ENCODE peak calls at places on chromosomes 2 and 18, in ten cellular contexts. One of them, this sample, is unnamed.

GRCh38 chr2:65458999-65459398 is 26.6 kb upstream of the SPRED2 start:
- DNase-seq in fibroblast of lung: no peak
- DNase-seq in lung: no peak
- DNase-seq in sigmoid colon: no peak
- DNase-seq in mammary epithelial cell: no peak
- DNase-seq in AG04450: no peak
- DNase-seq in A549: no peak
- DNase-seq in Panc1: no peak
- DNase-seq in brain microvascular endothelial cell: peak
- DNase-seq in suprapubic skin: no peak
- DNase-seq in this sample: no peak

GRCh38 chr2:2033691-2034090 is 289.4 kb upstream of the PXDN start:
- DNase-seq in sigmoid colon: no peak
- DNase-seq in mammary epithelial cell: no peak
- DNase-seq in AG04450: no peak
- DNase-seq in suprapubic skin: no peak
- DNase-seq in lung: no peak
- DNase-seq in brain microvascular endothelial cell: no peak
- DNase-seq in fibroblast of lung: no peak
- DNase-seq in Panc1: no peak
- DNase-seq in A549: no peak
- DNase-seq in this sample: no peak

GRCh38 chr18:37484893-37485834 is 80.4 kb downstream of the CELF4 start:
- DNase-seq in sigmoid colon: no peak
- DNase-seq in brain microvascular endothelial cell: no peak
- DNase-seq in A549: peak
- DNase-seq in suprapubic skin: no peak
- DNase-seq in mammary epithelial cell: peak
- DNase-seq in AG04450: no peak
- DNase-seq in Panc1: no peak
- DNase-seq in lung: no peak
- DNase-seq in fibroblast of lung: peak
- DNase-seq in this sample: no peak

GRCh38 chr2:173831312-173832229 is 133.6 kb downstream of the SP3 start:
- DNase-seq in brain microvascular endothelial cell: peak
- DNase-seq in fibroblast of lung: peak
- DNase-seq in mammary epithelial cell: no peak
- DNase-seq in AG04450: no peak
- DNase-seq in lung: peak
- DNase-seq in Panc1: no peak
- DNase-seq in suprapubic skin: peak
- DNase-seq in sigmoid colon: peak
- DNase-seq in A549: no peak
- DNase-seq in this sample: no peak

GRCh38 chr2:9256570-9257043 is 50.0 kb downstream of the ASAP2 start:
- DNase-seq in suprapubic skin: no peak
- DNase-seq in brain microvascular endothelial cell: no peak
- DNase-seq in lung: no peak
- DNase-seq in AG04450: no peak
- DNase-seq in mammary epithelial cell: no peak
- DNase-seq in Panc1: no peak
- DNase-seq in fibroblast of lung: no peak
- DNase-seq in sigmoid colon: no peak
- DNase-seq in A549: no peak
- DNase-seq in this sample: no peak

GRCh38 chr18:8499810-8500663 is 109.2 kb upstream of the RAB12 start:
- DNase-seq in brain microvascular endothelial cell: no peak
- DNase-seq in sigmoid colon: peak
- DNase-seq in suprapubic skin: no peak
- DNase-seq in A549: no peak
- DNase-seq in fibroblast of lung: no peak
- DNase-seq in AG04450: no peak
- DNase-seq in lung: no peak
- DNase-seq in Panc1: no peak
- DNase-seq in mammary epithelial cell: no peak
- DNase-seq in this sample: no peak

GRCh38 chr2:41206004-41206403 is 754.1 kb upstream of the SLC8A1 start:
- DNase-seq in lung: no peak
- DNase-seq in brain microvascular endothelial cell: no peak
- DNase-seq in mammary epithelial cell: no peak
- DNase-seq in Panc1: no peak
- DNase-seq in sigmoid colon: no peak
- DNase-seq in suprapubic skin: no peak
- DNase-seq in A549: no peak
- DNase-seq in fibroblast of lung: no peak
- DNase-seq in AG04450: no peak
- DNase-seq in this sample: no peak

GRCh38 chr2:48946444-48947048 is 191.0 kb upstream of the LHCGR start:
- DNase-seq in AG04450: peak
- DNase-seq in fibroblast of lung: peak
- DNase-seq in sigmoid colon: peak
- DNase-seq in brain microvascular endothelial cell: peak
- DNase-seq in mammary epithelial cell: peak
- DNase-seq in A549: peak
- DNase-seq in lung: peak
- DNase-seq in suprapubic skin: no peak
- DNase-seq in Panc1: peak
- DNase-seq in this sample: no peak

DNA sequence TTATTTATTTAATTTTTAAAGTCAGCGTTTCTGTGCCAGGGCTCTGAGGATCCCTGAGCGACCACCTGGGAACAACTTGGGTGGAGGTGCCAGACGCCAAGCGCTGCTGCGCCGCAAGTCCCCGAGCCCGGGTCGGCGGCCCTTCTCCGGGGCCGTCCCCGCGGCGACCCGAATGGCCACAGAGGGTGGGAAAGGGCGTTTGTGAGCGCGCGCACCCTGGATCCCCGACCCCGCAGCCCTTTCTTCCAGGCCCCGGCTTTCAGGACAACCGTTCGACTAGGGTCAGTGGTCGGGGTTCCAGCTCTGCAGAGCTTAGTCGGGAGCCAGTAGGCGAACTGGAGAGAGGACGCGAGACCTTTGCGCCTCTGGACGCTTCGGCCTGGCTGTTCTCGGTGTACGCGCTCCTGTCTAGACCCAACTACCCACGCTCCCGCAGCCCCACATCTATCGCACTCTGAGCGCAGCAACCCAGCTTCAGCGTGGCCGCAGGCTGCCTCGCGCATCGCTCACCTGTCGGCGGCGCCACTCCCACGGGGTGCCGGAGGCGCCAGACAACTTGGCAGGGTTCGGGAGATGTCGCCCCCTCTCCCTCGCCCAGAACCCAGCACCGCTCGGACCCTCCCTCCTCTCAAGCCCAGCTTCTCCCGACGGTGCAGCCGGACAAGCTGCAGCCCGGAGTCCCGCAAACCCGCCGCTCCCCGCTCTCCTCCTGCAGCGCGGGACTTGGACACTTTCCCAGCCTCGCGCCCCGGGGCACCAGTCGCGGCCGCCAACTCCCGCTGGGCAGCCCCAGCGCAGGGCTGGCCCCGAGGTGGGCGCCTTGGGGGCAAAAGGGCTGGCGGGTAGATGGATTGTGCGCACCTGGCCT is 785 bp downstream of the LYPD1 start:
- DNase-seq in Panc1: no peak
- DNase-seq in fibroblast of lung: peak
- DNase-seq in brain microvascular endothelial cell: no peak
- DNase-seq in lung: no peak
- DNase-seq in mammary epithelial cell: peak
- DNase-seq in A549: peak
- DNase-seq in AG04450: no peak
- DNase-seq in suprapubic skin: no peak
- DNase-seq in sigmoid colon: no peak
- DNase-seq in this sample: no peak
- H3K4me3 ChIP-seq in Panc1: peak
- H3K4me3 ChIP-seq in fibroblast of lung: peak
- H3K4me3 ChIP-seq in brain microvascular endothelial cell: peak
- H3K4me3 ChIP-seq in lung: peak
- H3K4me3 ChIP-seq in mammary epithelial cell: peak
- H3K4me3 ChIP-seq in A549: peak
- H3K4me3 ChIP-seq in AG04450: peak
- H3K4me3 ChIP-seq in suprapubic skin: peak
- H3K4me3 ChIP-seq in sigmoid colon: peak
- H3K4me3 ChIP-seq in this sample: peak

GRCh38 chr2:91442246-91442905 is 2750.9 kb downstream of the RPIA start:
- DNase-seq in brain microvascular endothelial cell: no peak
- DNase-seq in AG04450: no peak
- DNase-seq in Panc1: no peak
- DNase-seq in suprapubic skin: peak
- DNase-seq in fibroblast of lung: no peak
- DNase-seq in mammary epithelial cell: peak
- DNase-seq in A549: no peak
- DNase-seq in sigmoid colon: peak
- DNase-seq in lung: no peak
- DNase-seq in this sample: peak
- H3K4me3 ChIP-seq in brain microvascular endothelial cell: peak
- H3K4me3 ChIP-seq in AG04450: peak
- H3K4me3 ChIP-seq in Panc1: peak
- H3K4me3 ChIP-seq in suprapubic skin: peak
- H3K4me3 ChIP-seq in fibroblast of lung: peak
- H3K4me3 ChIP-seq in mammary epithelial cell: peak
- H3K4me3 ChIP-seq in A549: peak
- H3K4me3 ChIP-seq in sigmoid colon: peak
- H3K4me3 ChIP-seq in lung: no peak
- H3K4me3 ChIP-seq in this sample: peak

GRCh38 chr2:10890706-10891270 is 20.9 kb upstream of the KCNF1 start:
- DNase-seq in AG04450: no peak
- DNase-seq in A549: no peak
- DNase-seq in brain microvascular endothelial cell: no peak
- DNase-seq in sigmoid colon: no peak
- DNase-seq in mammary epithelial cell: no peak
- DNase-seq in lung: no peak
- DNase-seq in Panc1: no peak
- DNase-seq in suprapubic skin: no peak
- DNase-seq in fibroblast of lung: no peak
- DNase-seq in this sample: no peak

GRCh38 chr2:10891391-10891790 is 20.3 kb upstream of the KCNF1 start:
- DNase-seq in mammary epithelial cell: no peak
- DNase-seq in sigmoid colon: no peak
- DNase-seq in fibroblast of lung: no peak
- DNase-seq in Panc1: no peak
- DNase-seq in A549: no peak
- DNase-seq in suprapubic skin: no peak
- DNase-seq in AG04450: no peak
- DNase-seq in brain microvascular endothelial cell: no peak
- DNase-seq in lung: no peak
- DNase-seq in this sample: no peak

GRCh38 chr2:10892796-10893350 is 18.9 kb upstream of the KCNF1 start:
- DNase-seq in A549: no peak
- DNase-seq in fibroblast of lung: no peak
- DNase-seq in suprapubic skin: no peak
- DNase-seq in lung: no peak
- DNase-seq in mammary epithelial cell: no peak
- DNase-seq in brain microvascular endothelial cell: no peak
- DNase-seq in sigmoid colon: no peak
- DNase-seq in AG04450: no peak
- DNase-seq in Panc1: no peak
- DNase-seq in this sample: no peak

GRCh38 chr2:10892316-10892715 is 19.4 kb upstream of the KCNF1 start:
- DNase-seq in lung: no peak
- DNase-seq in A549: no peak
- DNase-seq in brain microvascular endothelial cell: no peak
- DNase-seq in mammary epithelial cell: no peak
- DNase-seq in AG04450: no peak
- DNase-seq in fibroblast of lung: no peak
- DNase-seq in Panc1: no peak
- DNase-seq in sigmoid colon: no peak
- DNase-seq in suprapubic skin: no peak
- DNase-seq in this sample: no peak

DNA sequence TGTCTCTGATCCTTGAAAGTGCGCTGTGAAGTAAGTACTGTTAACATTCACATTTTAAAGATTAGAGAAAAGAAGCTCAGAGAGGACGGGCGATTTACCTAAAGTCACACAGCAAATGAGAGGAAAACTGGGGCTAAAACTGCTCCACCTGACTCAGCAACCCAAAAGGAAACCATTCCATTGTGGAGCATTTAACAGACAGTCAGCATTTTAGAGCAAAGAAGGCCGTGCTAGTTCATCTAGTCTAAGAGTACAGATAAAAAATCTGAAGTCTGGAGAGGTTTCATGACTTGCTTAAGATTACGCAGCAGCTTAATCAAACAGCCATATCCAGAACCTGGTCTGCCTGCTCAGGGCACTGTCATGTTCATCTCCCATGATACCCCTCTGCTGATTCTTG is 19.9 kb upstream of the KCNF1 start:
- DNase-seq in A549: no peak
- DNase-seq in suprapubic skin: no peak
- DNase-seq in Panc1: no peak
- DNase-seq in lung: no peak
- DNase-seq in brain microvascular endothelial cell: no peak
- DNase-seq in mammary epithelial cell: no peak
- DNase-seq in fibroblast of lung: no peak
- DNase-seq in sigmoid colon: no peak
- DNase-seq in AG04450: no peak
- DNase-seq in this sample: no peak
- H3K4me3 ChIP-seq in A549: no peak
- H3K4me3 ChIP-seq in suprapubic skin: no peak
- H3K4me3 ChIP-seq in Panc1: no peak
- H3K4me3 ChIP-seq in lung: no peak
- H3K4me3 ChIP-seq in brain microvascular endothelial cell: no peak
- H3K4me3 ChIP-seq in mammary epithelial cell: no peak
- H3K4me3 ChIP-seq in fibroblast of lung: no peak
- H3K4me3 ChIP-seq in sigmoid colon: no peak
- H3K4me3 ChIP-seq in AG04450: no peak
- H3K4me3 ChIP-seq in this sample: no peak

GRCh38 chr18:63180971-63181376 is 138.6 kb downstream of the BCL2 start:
- DNase-seq in Panc1: no peak
- DNase-seq in sigmoid colon: no peak
- DNase-seq in AG04450: no peak
- DNase-seq in A549: no peak
- DNase-seq in brain microvascular endothelial cell: no peak
- DNase-seq in fibroblast of lung: no peak
- DNase-seq in mammary epithelial cell: no peak
- DNase-seq in lung: no peak
- DNase-seq in suprapubic skin: no peak
- DNase-seq in this sample: no peak

GRCh38 chr18:63182861-63183260 is 136.7 kb downstream of the BCL2 start:
- DNase-seq in A549: no peak
- DNase-seq in suprapubic skin: no peak
- DNase-seq in lung: no peak
- DNase-seq in sigmoid colon: no peak
- DNase-seq in AG04450: no peak
- DNase-seq in Panc1: no peak
- DNase-seq in fibroblast of lung: no peak
- DNase-seq in mammary epithelial cell: no peak
- DNase-seq in brain microvascular endothelial cell: no peak
- DNase-seq in this sample: peak

GRCh38 chr18:63181706-63182105 is 137.9 kb downstream of the BCL2 start:
- DNase-seq in mammary epithelial cell: no peak
- DNase-seq in suprapubic skin: no peak
- DNase-seq in sigmoid colon: no peak
- DNase-seq in brain microvascular endothelial cell: no peak
- DNase-seq in fibroblast of lung: no peak
- DNase-seq in Panc1: no peak
- DNase-seq in AG04450: no peak
- DNase-seq in lung: no peak
- DNase-seq in A549: no peak
- DNase-seq in this sample: peak

GRCh38 chr18:63183263-63183662 is 136.3 kb downstream of the BCL2 start:
- DNase-seq in AG04450: no peak
- DNase-seq in lung: no peak
- DNase-seq in fibroblast of lung: no peak
- DNase-seq in Panc1: no peak
- DNase-seq in A549: no peak
- DNase-seq in brain microvascular endothelial cell: no peak
- DNase-seq in mammary epithelial cell: no peak
- DNase-seq in sigmoid colon: no peak
- DNase-seq in suprapubic skin: no peak
- DNase-seq in this sample: peak

DNA sequence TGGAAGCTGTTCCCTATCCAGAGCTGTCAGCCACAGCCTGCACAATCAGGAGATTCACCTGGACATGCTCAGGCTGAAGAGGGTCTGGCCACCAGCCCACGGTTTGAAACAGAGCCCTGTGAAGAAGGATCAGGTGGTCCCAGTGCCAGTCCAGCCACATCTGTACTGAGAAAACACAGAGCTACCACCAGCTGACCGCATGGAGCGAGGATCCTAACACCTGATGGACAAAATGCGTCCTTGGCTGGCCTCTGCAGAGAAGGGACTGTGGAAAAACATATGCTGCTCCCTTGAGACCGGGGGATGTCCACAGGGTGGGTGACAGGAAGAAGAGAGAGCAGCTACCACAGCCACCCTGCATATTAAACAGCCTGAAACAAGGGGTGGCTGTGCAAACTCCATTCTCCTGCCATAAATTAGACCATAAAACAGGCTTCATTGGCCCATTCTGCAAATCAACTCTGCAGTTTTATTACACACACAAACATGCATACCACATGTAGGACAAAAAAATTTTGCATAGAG is 137.3 kb downstream of the BCL2 start:
- DNase-seq in fibroblast of lung: no peak
- DNase-seq in lung: no peak
- DNase-seq in A549: no peak
- DNase-seq in suprapubic skin: no peak
- DNase-seq in sigmoid colon: peak
- DNase-seq in Panc1: no peak
- DNase-seq in brain microvascular endothelial cell: no peak
- DNase-seq in mammary epithelial cell: no peak
- DNase-seq in AG04450: no peak
- DNase-seq in this sample: peak
- H3K4me3 ChIP-seq in fibroblast of lung: no peak
- H3K4me3 ChIP-seq in lung: no peak
- H3K4me3 ChIP-seq in A549: no peak
- H3K4me3 ChIP-seq in suprapubic skin: no peak
- H3K4me3 ChIP-seq in sigmoid colon: no peak
- H3K4me3 ChIP-seq in Panc1: no peak
- H3K4me3 ChIP-seq in brain microvascular endothelial cell: no peak
- H3K4me3 ChIP-seq in mammary epithelial cell: no peak
- H3K4me3 ChIP-seq in AG04450: no peak
- H3K4me3 ChIP-seq in this sample: peak